ENCODE peak calls at places on chromosomes 7 and 10, in ten cellular contexts. H, X, W, L, R, U, O, T, I and G are unnamed samples.

GRCh38 chr7:158649279-158649678 is 55.3 kb downstream of the NCAPG2 start:
- DNase-seq in H (no peak), X (no peak), W (peak; percentile 60), L (no peak), R (no peak), U (peak; percentile 69), O (no peak), T (no peak), I (no peak), G (peak; percentile 79)

GRCh38 chr10:112424658-112425057 is 22.1 kb downstream of the ZDHHC6 start:
- DNase-seq in H (peak; percentile 46), X (no peak), W (no peak), L (no peak), R (no peak), U (no peak), O (no peak), T (no peak), I (no peak), G (no peak)

GRCh38 chr7:35993663-35994622 is 159.1 kb upstream of the EEPD1 start:
- DNase-seq in H (peak; percentile 38), X (no peak), W (no peak), L (no peak), R (no peak), U (peak; percentile 81), O (no peak), T (no peak), I (no peak), G (peak; percentile 90)

GRCh38 chr10:74586088-74586585 is 240.3 kb upstream of the KAT6B start:
- DNase-seq in H (no peak), X (no peak), W (peak; percentile 9), L (no peak), R (no peak), U (peak; percentile 13), O (no peak), T (no peak), I (peak; percentile 39), G (no peak)

GRCh38 chr10:131569851-131570715 is 258.6 kb upstream of the TCERG1L start:
- DNase-seq in H (peak; percentile 70), X (no peak), W (peak; percentile 21), L (no peak), R (peak; percentile 60), U (no peak), O (peak; percentile 42), T (no peak), I (no peak), G (no peak)

GRCh38 chr10:29618341-29619171 is 16.2 kb downstream of the SVIL start:
- DNase-seq in H (peak; percentile 45), X (peak; percentile 40), W (no peak), L (peak; percentile 91), R (no peak), U (peak; percentile 37), O (no peak), T (no peak), I (no peak), G (no peak)

GRCh38 chr7:568681-569035 is 49.0 kb upstream of the PDGFA start:
- DNase-seq in H (no peak), X (peak; percentile 38), W (no peak), L (no peak), R (no peak), U (no peak), O (peak; percentile 76), T (peak; percentile 83), I (no peak), G (no peak)

GRCh38 chr10:20855398-20856038 is 41.6 kb downstream of the NEBL start:
- DNase-seq in H (peak; percentile 18), X (no peak), W (peak; percentile 23), L (no peak), R (no peak), U (peak; percentile 36), O (no peak), T (no peak), I (no peak), G (no peak)

GRCh38 chr10:110642980-110643655 is 1.0 kb upstream of the RBM20 start:
- DNase-seq in H (peak; percentile 85), X (peak; percentile 26), W (no peak), L (no peak), R (no peak), U (no peak), O (no peak), T (peak; percentile 65), I (no peak), G (no peak)

GRCh38 chr7:151178831-151179230 is 8.2 kb downstream of the ASB10 start:
- DNase-seq in H (no peak), X (no peak), W (no peak), L (no peak), R (no peak), U (no peak), O (peak; percentile 52), T (no peak), I (no peak), G (no peak)

GRCh38 chr10:124092270-124093075 is 925 bp downstream of the CHST15 start:
- DNase-seq in H (peak; percentile 87), X (peak; percentile 64), W (peak; percentile 16), L (peak; percentile 87), R (peak; percentile 96), U (peak; percentile 39), O (peak; percentile 77), T (peak; percentile 92), I (no peak), G (peak; percentile 59)

GRCh38 chr10:36703179-36703578 is 422.2 kb upstream of the ANKRD30A start:
- DNase-seq in H (no peak), X (no peak), W (no peak), L (no peak), R (no peak), U (no peak), O (no peak), T (no peak), I (no peak), G (no peak)

GRCh38 chr7:97422046-97422445 is 304.5 kb downstream of the SDHAF3 start:
- DNase-seq in H (no peak), X (no peak), W (no peak), L (no peak), R (no peak), U (no peak), O (no peak), T (no peak), I (no peak), G (no peak)

GRCh38 chr7:150737265-150738055 is at the start of gene GIMAP5:
- DNase-seq in H (no peak), X (no peak), W (no peak), L (no peak), R (peak; percentile 85), U (no peak), O (no peak), T (no peak), I (no peak), G (no peak)

GRCh38 chr7:37455081-37455480 is 6.4 kb upstream of the ELMO1 start:
- DNase-seq in H (no peak), X (no peak), W (no peak), L (no peak), R (no peak), U (no peak), O (no peak), T (no peak), I (no peak), G (no peak)

GRCh38 chr10:88769384-88769783 is 9.6 kb downstream of the LIPN start:
- DNase-seq in H (no peak), X (no peak), W (no peak), L (no peak), R (no peak), U (no peak), O (no peak), T (no peak), I (no peak), G (no peak)
- H3K4me1 ChIP-seq in H (no peaks in the 10 kb centered on the region), X (no peaks in the 10 kb centered on the region), W (no peaks in the 10 kb centered on the region), L (no peaks in the 10 kb centered on the region), R (no peaks in the 10 kb centered on the region), U (peaks cover 9% of the 10 kb centered on the region), O (no peaks in the 10 kb centered on the region), T (no peaks in the 10 kb centered on the region), I (no peaks in the 10 kb centered on the region), G (no peaks in the 10 kb centered on the region)

GRCh38 chr10:71218833-71219120 is 6.4 kb downstream of the UNC5B start:
- DNase-seq in H (no peak), X (no peak), W (no peak), L (no peak), R (no peak), U (no peak), O (peak; percentile 42), T (no peak), I (no peak), G (no peak)

GRCh38 chr10:71218046-71218832 is 5.9 kb downstream of the UNC5B start:
- DNase-seq in H (no peak), X (no peak), W (peak; percentile 29), L (peak; percentile 47), R (peak; percentile 47), U (peak; percentile 36), O (peak; percentile 62), T (no peak), I (no peak), G (peak; percentile 51)

GRCh38 chr10:71217266-71218045 is 5.1 kb downstream of the UNC5B start:
- DNase-seq in H (peak; percentile 77), X (no peak), W (peak; percentile 30), L (peak; percentile 69), R (peak; percentile 74), U (no peak), O (peak; percentile 64), T (peak; percentile 88), I (no peak), G (peak; percentile 4)

GRCh38 chr10:71216363-71216695 is 4.0 kb downstream of the UNC5B start:
- DNase-seq in H (no peak), X (no peak), W (no peak), L (no peak), R (peak; percentile 22), U (no peak), O (no peak), T (no peak), I (no peak), G (no peak)

GRCh38 chr10:71216751-71217265 is 4.4 kb downstream of the UNC5B start:
- DNase-seq in H (no peak), X (no peak), W (no peak), L (peak; percentile 60), R (peak; percentile 54), U (no peak), O (peak; percentile 52), T (peak; percentile 46), I (no peak), G (no peak)
- H3K27ac ChIP-seq in H (no peak overlapping the region), X (peak overlapping the region; percentile 77), W (no peak overlapping the region), L (peak overlapping the region; percentile 63), R (no peak overlapping the region), U (peak overlapping the region; percentile 26), O (peak overlapping the region; percentile 72), T (peak overlapping the region; percentile 70), I (no peak overlapping the region), G (no peak overlapping the region)

GRCh38 chr7:100886142-100886935 is 3.2 kb downstream of the UFSP1 start:
- DNase-seq in H (no peak), X (no peak), W (peak; percentile 15), L (no peak), R (peak; percentile 79), U (no peak), O (no peak), T (no peak), I (no peak), G (no peak)
- H3K4me1 ChIP-seq in H (peaks cover 10% of the 10 kb centered on the region), X (peaks cover 41% of the 10 kb centered on the region), W (peaks cover 60% of the 10 kb centered on the region), L (peaks cover 27% of the 10 kb centered on the region), R (peaks cover 32% of the 10 kb centered on the region), U (peaks cover 25% of the 10 kb centered on the region), O (peaks cover 6% of the 10 kb centered on the region), T (peaks cover 34% of the 10 kb centered on the region), I (peaks cover 36% of the 10 kb centered on the region), G (peaks cover 13% of the 10 kb centered on the region)

DNA sequence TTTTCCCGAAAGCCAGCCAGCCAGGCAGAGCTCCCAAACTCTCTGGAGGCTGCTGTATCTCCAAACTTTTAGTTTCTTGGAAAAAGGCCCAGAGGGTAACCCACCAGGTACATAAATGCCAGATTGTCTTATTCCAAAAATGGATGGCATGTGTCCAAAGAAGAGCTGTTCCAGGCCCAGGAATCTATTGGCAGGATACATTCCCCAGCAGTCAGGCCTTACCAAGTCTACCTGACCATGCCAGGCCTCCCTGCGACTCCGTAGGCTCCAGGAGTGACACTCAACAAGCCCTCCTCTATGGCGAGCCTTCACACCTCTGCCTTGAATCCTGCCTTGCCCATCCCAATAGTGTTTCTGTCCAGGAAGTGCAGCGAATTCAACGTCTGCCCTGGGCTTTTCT is 95.6 kb downstream of the GRB10 start:
- DNase-seq in H (no peak), X (no peak), W (no peak), L (no peak), R (no peak), U (no peak), O (no peak), T (no peak), I (no peak), G (no peak)
- H3K27ac ChIP-seq in H (no peak overlapping the region), X (peak overlapping the region; percentile 33), W (no peak overlapping the region), L (no peak overlapping the region), R (no peak overlapping the region), U (no peak overlapping the region), O (no peak overlapping the region), T (no peak overlapping the region), I (no peak overlapping the region), G (no peak overlapping the region)